ENCODE peak calls at places on chromosomes 3 and 15, in six cellular contexts. One of them, this sample, is unnamed. For H3K4me1, the result is how much of the 10 kb centered on the place peaks cover.

GRCh38 chr15:31433101-31433500 is 106.5 kb downstream of the KLF13 start:
- DNase-seq in A549: no peak
- DNase-seq in tibial artery: no peak
- DNase-seq in body of pancreas: no peak
- DNase-seq in breast epithelium: no peak
- DNase-seq in mesenchymal stem cell: no peak
- DNase-seq in this sample: no peak

GRCh38 chr3:99394831-99395733 is 243.3 kb upstream of the COL8A1 start:
- DNase-seq in mesenchymal stem cell: peak
- DNase-seq in A549: no peak
- DNase-seq in body of pancreas: no peak
- DNase-seq in tibial artery: no peak
- DNase-seq in breast epithelium: no peak
- DNase-seq in this sample: no peak

GRCh38 chr3:16332904-16333426 is 68.0 kb downstream of the OXNAD1 start:
- DNase-seq in A549: no peak
- DNase-seq in breast epithelium: no peak
- DNase-seq in mesenchymal stem cell: peak
- DNase-seq in tibial artery: no peak
- DNase-seq in body of pancreas: no peak
- DNase-seq in this sample: no peak

GRCh38 chr3:137770066-137770805 is 6.1 kb downstream of the SOX14 start:
- DNase-seq in A549: no peak
- DNase-seq in mesenchymal stem cell: no peak
- DNase-seq in body of pancreas: no peak
- DNase-seq in tibial artery: no peak
- DNase-seq in breast epithelium: no peak
- DNase-seq in this sample: no peak

GRCh38 chr3:112327371-112327951 is 5.5 kb upstream of the CD200 start:
- DNase-seq in A549: peak
- DNase-seq in body of pancreas: peak
- DNase-seq in mesenchymal stem cell: peak
- DNase-seq in tibial artery: no peak
- DNase-seq in breast epithelium: no peak
- DNase-seq in this sample: no peak

GRCh38 chr3:182784542-182784941 is 8.8 kb upstream of the ATP11B start:
- DNase-seq in tibial artery: no peak
- DNase-seq in breast epithelium: no peak
- DNase-seq in A549: no peak
- DNase-seq in mesenchymal stem cell: no peak
- DNase-seq in body of pancreas: no peak
- DNase-seq in this sample: no peak

GRCh38 chr3:126300761-126301481 is 56.3 kb downstream of the KLF15 start:
- DNase-seq in breast epithelium: no peak
- DNase-seq in A549: no peak
- DNase-seq in tibial artery: peak
- DNase-seq in body of pancreas: peak
- DNase-seq in mesenchymal stem cell: no peak
- DNase-seq in this sample: peak

GRCh38 chr15:44468713-44469385 is 41.4 kb downstream of the CTDSPL2 start:
- DNase-seq in tibial artery: no peak
- DNase-seq in body of pancreas: no peak
- DNase-seq in mesenchymal stem cell: peak
- DNase-seq in A549: peak
- DNase-seq in breast epithelium: no peak
- DNase-seq in this sample: no peak

GRCh38 chr15:77099741-77100463 is 29.0 kb upstream of the TSPAN3 start:
- DNase-seq in mesenchymal stem cell: no peak
- DNase-seq in tibial artery: no peak
- DNase-seq in body of pancreas: no peak
- DNase-seq in A549: no peak
- DNase-seq in breast epithelium: no peak
- DNase-seq in this sample: no peak

GRCh38 chr15:61702224-61703120 is 357.8 kb downstream of the VPS13C start:
- DNase-seq in tibial artery: no peak
- DNase-seq in breast epithelium: no peak
- DNase-seq in body of pancreas: no peak
- DNase-seq in A549: no peak
- DNase-seq in mesenchymal stem cell: no peak
- DNase-seq in this sample: no peak

GRCh38 chr3:24156466-24156865 is 211.4 kb downstream of the NR1D2 start:
- DNase-seq in tibial artery: no peak
- DNase-seq in A549: peak
- DNase-seq in breast epithelium: no peak
- DNase-seq in body of pancreas: no peak
- DNase-seq in mesenchymal stem cell: peak
- DNase-seq in this sample: no peak

GRCh38 chr3:139675327-139675726 is 2.4 kb downstream of the NMNAT3 start:
- DNase-seq in tibial artery: no peak
- DNase-seq in breast epithelium: no peak
- DNase-seq in mesenchymal stem cell: no peak
- DNase-seq in A549: no peak
- DNase-seq in body of pancreas: no peak
- DNase-seq in this sample: no peak

GRCh38 chr15:52100807-52101206 is 11.8 kb downstream of the BCL2L10 start:
- DNase-seq in tibial artery: peak
- DNase-seq in mesenchymal stem cell: peak
- DNase-seq in A549: peak
- DNase-seq in body of pancreas: peak
- DNase-seq in breast epithelium: peak
- DNase-seq in this sample: peak

GRCh38 chr3:129492691-129493090 is 35.7 kb upstream of the RHO start:
- DNase-seq in A549: no peak
- DNase-seq in mesenchymal stem cell: no peak
- DNase-seq in tibial artery: no peak
- DNase-seq in breast epithelium: no peak
- DNase-seq in body of pancreas: no peak
- DNase-seq in this sample: no peak
- H3K4me1 ChIP-seq in A549: under half
- H3K4me1 ChIP-seq in mesenchymal stem cell: under half
- H3K4me1 ChIP-seq in tibial artery: under half
- H3K4me1 ChIP-seq in breast epithelium: under half
- H3K4me1 ChIP-seq in body of pancreas: under half
- H3K4me1 ChIP-seq in this sample: under half

GRCh38 chr15:25054329-25054728 is 99.5 kb downstream of the SNRPN start:
- DNase-seq in tibial artery: no peak
- DNase-seq in breast epithelium: peak
- DNase-seq in mesenchymal stem cell: no peak
- DNase-seq in A549: no peak
- DNase-seq in body of pancreas: no peak
- DNase-seq in this sample: no peak

GRCh38 chr15:25055356-25056068 is 100.7 kb downstream of the SNRPN start:
- DNase-seq in tibial artery: no peak
- DNase-seq in A549: no peak
- DNase-seq in breast epithelium: no peak
- DNase-seq in body of pancreas: no peak
- DNase-seq in mesenchymal stem cell: no peak
- DNase-seq in this sample: peak

GRCh38 chr15:25056484-25057429 is 102.0 kb downstream of the SNRPN start:
- DNase-seq in mesenchymal stem cell: no peak
- DNase-seq in breast epithelium: peak
- DNase-seq in body of pancreas: no peak
- DNase-seq in A549: peak
- DNase-seq in tibial artery: no peak
- DNase-seq in this sample: peak

GRCh38 chr15:25053000-25053815 is 98.4 kb downstream of the SNRPN start:
- DNase-seq in tibial artery: no peak
- DNase-seq in body of pancreas: no peak
- DNase-seq in breast epithelium: peak
- DNase-seq in mesenchymal stem cell: no peak
- DNase-seq in A549: no peak
- DNase-seq in this sample: no peak

DNA sequence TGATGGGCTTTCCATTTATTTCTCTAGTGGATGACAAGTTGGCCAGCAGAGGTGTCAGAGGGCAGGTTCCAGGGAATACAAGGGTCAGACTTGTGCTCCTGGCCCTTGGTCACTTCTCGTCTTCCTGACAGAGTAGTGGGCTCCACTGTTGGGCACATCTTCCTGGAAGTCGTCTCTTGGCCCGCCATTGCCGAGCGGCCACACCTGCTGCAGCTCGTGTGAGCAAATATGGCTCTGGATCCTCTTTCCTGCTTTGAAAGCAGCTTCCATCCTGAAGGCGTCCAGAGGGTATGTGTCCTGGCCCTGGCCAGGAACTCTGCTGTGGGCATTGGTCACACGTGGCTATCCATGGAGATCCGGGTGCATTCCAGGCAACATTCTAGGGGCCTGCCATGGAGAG is 100.2 kb downstream of the SNRPN start:
- DNase-seq in mesenchymal stem cell: no peak
- DNase-seq in A549: no peak
- DNase-seq in breast epithelium: no peak
- DNase-seq in tibial artery: no peak
- DNase-seq in body of pancreas: no peak
- DNase-seq in this sample: no peak
- H3K4me3 ChIP-seq in mesenchymal stem cell: peak
- H3K4me3 ChIP-seq in A549: no peak
- H3K4me3 ChIP-seq in breast epithelium: no peak
- H3K4me3 ChIP-seq in tibial artery: no peak
- H3K4me3 ChIP-seq in body of pancreas: no peak
- H3K4me3 ChIP-seq in this sample: no peak

GRCh38 chr3:170159933-170160332 is 21.6 kb downstream of the PHC3 start:
- DNase-seq in mesenchymal stem cell: no peak
- DNase-seq in A549: no peak
- DNase-seq in tibial artery: no peak
- DNase-seq in body of pancreas: no peak
- DNase-seq in breast epithelium: no peak
- DNase-seq in this sample: no peak
- H3K4me1 ChIP-seq in mesenchymal stem cell: under half
- H3K4me1 ChIP-seq in A549: under half
- H3K4me1 ChIP-seq in tibial artery: under half
- H3K4me1 ChIP-seq in body of pancreas: under half
- H3K4me1 ChIP-seq in breast epithelium: under half
- H3K4me1 ChIP-seq in this sample: under half

GRCh38 chr15:71688509-71689094 is 121.8 kb upstream of the NR2E3 start:
- DNase-seq in body of pancreas: no peak
- DNase-seq in breast epithelium: no peak
- DNase-seq in mesenchymal stem cell: no peak
- DNase-seq in tibial artery: no peak
- DNase-seq in A549: no peak
- DNase-seq in this sample: no peak

GRCh38 chr15:71691700-71692417 is 118.5 kb upstream of the NR2E3 start:
- DNase-seq in body of pancreas: peak
- DNase-seq in breast epithelium: peak
- DNase-seq in tibial artery: peak
- DNase-seq in mesenchymal stem cell: peak
- DNase-seq in A549: no peak
- DNase-seq in this sample: no peak

GRCh38 chr15:71687902-71688508 is 122.3 kb upstream of the NR2E3 start:
- DNase-seq in breast epithelium: no peak
- DNase-seq in tibial artery: no peak
- DNase-seq in mesenchymal stem cell: no peak
- DNase-seq in A549: no peak
- DNase-seq in body of pancreas: no peak
- DNase-seq in this sample: no peak

GRCh38 chr15:71686221-71687050 is 123.9 kb upstream of the NR2E3 start:
- DNase-seq in mesenchymal stem cell: no peak
- DNase-seq in breast epithelium: no peak
- DNase-seq in A549: no peak
- DNase-seq in body of pancreas: no peak
- DNase-seq in tibial artery: no peak
- DNase-seq in this sample: no peak

GRCh38 chr15:71691322-71691699 is 119.0 kb upstream of the NR2E3 start:
- DNase-seq in A549: no peak
- DNase-seq in tibial artery: no peak
- DNase-seq in mesenchymal stem cell: no peak
- DNase-seq in breast epithelium: no peak
- DNase-seq in body of pancreas: no peak
- DNase-seq in this sample: no peak
- H3K4me3 ChIP-seq in A549: no peak
- H3K4me3 ChIP-seq in tibial artery: no peak
- H3K4me3 ChIP-seq in mesenchymal stem cell: peak
- H3K4me3 ChIP-seq in breast epithelium: no peak
- H3K4me3 ChIP-seq in body of pancreas: no peak
- H3K4me3 ChIP-seq in this sample: no peak

GRCh38 chr3:122077293-122078234 is 22.4 kb downstream of the CD86 start:
- DNase-seq in mesenchymal stem cell: no peak
- DNase-seq in breast epithelium: no peak
- DNase-seq in body of pancreas: no peak
- DNase-seq in A549: no peak
- DNase-seq in tibial artery: no peak
- DNase-seq in this sample: no peak
- H3K4me1 ChIP-seq in mesenchymal stem cell: under half
- H3K4me1 ChIP-seq in breast epithelium: under half
- H3K4me1 ChIP-seq in body of pancreas: under half
- H3K4me1 ChIP-seq in A549: under half
- H3K4me1 ChIP-seq in tibial artery: under half
- H3K4me1 ChIP-seq in this sample: under half

GRCh38 chr3:27451261-27451660 is 32.9 kb downstream of the SLC4A7 start:
- DNase-seq in tibial artery: no peak
- DNase-seq in A549: no peak
- DNase-seq in body of pancreas: no peak
- DNase-seq in breast epithelium: no peak
- DNase-seq in mesenchymal stem cell: no peak
- DNase-seq in this sample: no peak
- H3K4me3 ChIP-seq in tibial artery: no peak
- H3K4me3 ChIP-seq in A549: no peak
- H3K4me3 ChIP-seq in body of pancreas: no peak
- H3K4me3 ChIP-seq in breast epithelium: no peak
- H3K4me3 ChIP-seq in mesenchymal stem cell: no peak
- H3K4me3 ChIP-seq in this sample: no peak

DNA sequence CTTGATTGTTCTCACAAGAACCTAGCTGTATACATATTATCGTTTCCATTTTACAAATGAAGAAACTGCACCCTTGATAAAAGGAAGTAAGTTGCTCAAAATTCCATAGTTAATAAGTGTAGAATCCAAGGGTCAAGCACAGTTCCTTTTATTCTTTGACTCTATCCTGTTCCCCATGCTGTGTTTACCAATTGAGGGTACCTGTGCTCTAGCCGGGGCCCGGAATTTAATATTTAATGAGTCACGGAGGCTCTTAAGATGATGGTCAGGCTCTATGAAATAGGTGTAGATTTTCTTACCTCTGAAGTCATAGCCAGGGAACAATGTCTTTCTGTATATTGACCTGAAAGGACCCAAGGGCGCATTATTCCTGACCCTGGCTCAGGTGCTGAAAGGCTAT is 65.2 kb downstream of the LPP start:
- DNase-seq in tibial artery: no peak
- DNase-seq in breast epithelium: no peak
- DNase-seq in mesenchymal stem cell: no peak
- DNase-seq in A549: peak
- DNase-seq in body of pancreas: no peak
- DNase-seq in this sample: peak
- H3K4me1 ChIP-seq in tibial artery: half or more
- H3K4me1 ChIP-seq in breast epithelium: under half
- H3K4me1 ChIP-seq in mesenchymal stem cell: under half
- H3K4me1 ChIP-seq in A549: half or more
- H3K4me1 ChIP-seq in body of pancreas: half or more
- H3K4me1 ChIP-seq in this sample: under half